ENCODE peak calls at places on chromosomes 11 and 22, in six cellular contexts. V, N, R, D, J and P are unnamed samples.

GRCh38 chr22:39664485-39665200 is 94.1 kb downstream of the CACNA1I start:
- DNase-seq in V (no peak), N (no peak), R (no peak), D (peak; percentile 22), J (no peak), P (no peak)

GRCh38 chr22:25637032-25637431 is 72.6 kb downstream of the GRK3 start:
- DNase-seq in V (no peak), N (no peak), R (no peak), D (no peak), J (no peak), P (no peak)

GRCh38 chr22:40189979-40190378 is 12.3 kb downstream of the TNRC6B start:
- DNase-seq in V (no peak), N (no peak), R (no peak), D (no peak), J (no peak), P (no peak)

GRCh38 chr22:24816841-24817240 is 10.8 kb downstream of the SGSM1 start:
- DNase-seq in V (no peak), N (no peak), R (peak; percentile 57), D (no peak), J (no peak), P (no peak)

GRCh38 chr22:41482319-41482935 is 13.5 kb downstream of the ACO2 start:
- DNase-seq in V (no peak), N (no peak), R (no peak), D (no peak), J (peak; percentile 28), P (no peak)

GRCh38 chr11:44269369-44270351 is 40.3 kb downstream of the ALX4 start:
- DNase-seq in V (no peak), N (peak; percentile 58), R (no peak), D (no peak), J (no peak), P (no peak)

GRCh38 chr11:65776710-65777141 is 4.0 kb downstream of the AP5B1 start:
- DNase-seq in V (no peak), N (no peak), R (no peak), D (no peak), J (no peak), P (no peak)

GRCh38 chr11:117828641-117829368 is 4.3 kb upstream of the FXYD2 start:
- DNase-seq in V (peak; percentile 80), N (peak; percentile 46), R (no peak), D (peak; percentile 77), J (no peak), P (peak; percentile 75)

GRCh38 chr22:23789638-23790037 is 2.9 kb downstream of the SMARCB1 start:
- DNase-seq in V (no peak), N (peak; percentile 17), R (peak; percentile 9), D (no peak), J (no peak), P (no peak)